ENCODE peak calls at places on chromosome 5, in eight cellular contexts. D, B, R, M, N, A, Z and G are unnamed samples.

GRCh38 chr5:149561848-149562247 is 10.6 kb upstream of the CSNK1A1 start:
- DNase-seq in D (no peak), B (no peak), R (no peak), M (peak), N (peak), A (no peak), Z (peak), G (no peak)

GRCh38 chr5:154260860-154261235 is 70.3 kb downstream of the GALNT10 start:
- DNase-seq in D (no peak), B (no peak), R (no peak), M (no peak), N (no peak), A (no peak), Z (no peak), G (no peak)

GRCh38 chr5:150350524-150351344 is 6.8 kb upstream of the TCOF1 start:
- DNase-seq in D (peak), B (peak), R (peak), M (peak), N (peak), A (peak), Z (peak), G (peak)

GRCh38 chr5:2993301-2993700 is 241.8 kb upstream of the IRX2 start:
- DNase-seq in D (no peak), B (no peak), R (no peak), M (no peak), N (no peak), A (no peak), Z (no peak), G (no peak)

GRCh38 chr5:171724771-171725609 is 60.6 kb upstream of the SMIM23 start:
- DNase-seq in D (no peak), B (no peak), R (no peak), M (no peak), N (no peak), A (no peak), Z (no peak), G (no peak)

GRCh38 chr5:75167345-75167744 is 69.3 kb downstream of the ANKRD31 start:
- DNase-seq in D (no peak), B (no peak), R (no peak), M (peak), N (peak), A (no peak), Z (peak), G (no peak)

GRCh38 chr5:132489871-132490483 is 596 bp downstream of the IRF1 start:
- DNase-seq in D (peak), B (peak), R (peak), M (no peak), N (peak), A (peak), Z (peak), G (peak)

GRCh38 chr5:32357678-32358077 is 44.9 kb upstream of the MTMR12 start:
- DNase-seq in D (no peak), B (no peak), R (no peak), M (no peak), N (no peak), A (no peak), Z (no peak), G (no peak)

GRCh38 chr5:176578391-176578808 is 29.3 kb downstream of the CDHR2 start:
- DNase-seq in D (peak), B (peak), R (no peak), M (peak), N (peak), A (no peak), Z (peak), G (no peak)

GRCh38 chr5:63963080-63963735 is 963 bp upstream of the HTR1A start:
- DNase-seq in D (peak), B (peak), R (no peak), M (peak), N (peak), A (peak), Z (peak), G (peak)

GRCh38 chr5:56085205-56085604 is 90.4 kb upstream of the IL6ST start:
- DNase-seq in D (no peak), B (no peak), R (no peak), M (no peak), N (no peak), A (no peak), Z (no peak), G (no peak)

GRCh38 chr5:59133801-59134261 is 551.0 kb downstream of the RAB3C start:
- DNase-seq in D (no peak), B (no peak), R (no peak), M (no peak), N (peak), A (no peak), Z (no peak), G (no peak)

GRCh38 chr5:91052977-91053732 is 330.0 kb downstream of the ARRDC3 start:
- DNase-seq in D (no peak), B (no peak), R (no peak), M (no peak), N (no peak), A (no peak), Z (no peak), G (no peak)

GRCh38 chr5:140986117-140986521 is 19.8 kb downstream of the PCDHAC2 start:
- DNase-seq in D (peak), B (no peak), R (no peak), M (no peak), N (no peak), A (no peak), Z (no peak), G (no peak)

GRCh38 chr5:34957857-34958690 is 28.7 kb downstream of the DNAJC21 start:
- DNase-seq in D (no peak), B (peak), R (no peak), M (no peak), N (peak), A (peak), Z (peak), G (no peak)

GRCh38 chr5:112614285-112614684 is 123.4 kb upstream of the APC start:
- DNase-seq in D (no peak), B (no peak), R (no peak), M (no peak), N (peak), A (no peak), Z (peak), G (no peak)

GRCh38 chr5:73863911-73864310 is 237.9 kb downstream of the ARHGEF28 start:
- DNase-seq in D (no peak), B (no peak), R (no peak), M (no peak), N (no peak), A (no peak), Z (no peak), G (no peak)

GRCh38 chr5:155193483-155194107 is 180.0 kb downstream of the KIF4B start:
- DNase-seq in D (no peak), B (no peak), R (no peak), M (no peak), N (no peak), A (no peak), Z (no peak), G (no peak)

GRCh38 chr5:165497707-165498106 is 1992.3 kb downstream of the MAT2B start:
- DNase-seq in D (no peak), B (peak), R (no peak), M (no peak), N (peak), A (no peak), Z (peak), G (no peak)

GRCh38 chr5:16489322-16489791 is 23.8 kb upstream of the ZNF622 start:
- DNase-seq in D (no peak), B (no peak), R (no peak), M (peak), N (peak), A (peak), Z (peak), G (peak)